ENCODE peak calls at places on chromosomes 12 and 14, in seven cellular contexts. J, A, D, V, P, Y and F are unnamed samples.

GRCh38 chr12:120121766-120122293 is 5.3 kb upstream of the RAB35 start:
- DNase-seq in V (no peak), Y (no peak), J (no peak), A (no peak), D (no peak), P (no peak), F (no peak)

GRCh38 chr12:27822076-27822712 is 42.2 kb upstream of the MANSC4 start:
- DNase-seq in P (peak), J (peak), D (peak), V (no peak), Y (no peak), A (peak), F (peak)

GRCh38 chr12:50690923-50691322 is 73.0 kb upstream of the ATF1 start:
- DNase-seq in V (no peak), P (no peak), Y (no peak), D (peak), A (no peak), J (no peak), F (peak)

GRCh38 chr12:49664591-49665146 is 41.3 kb downstream of the PRPF40B start:
- DNase-seq in A (peak), D (peak), J (peak), Y (no peak), P (no peak), V (no peak), F (no peak)

GRCh38 chr12:10716704-10717315 is 6.3 kb downstream of the YBX3 start:
- DNase-seq in J (peak), D (peak), Y (no peak), V (peak), P (peak), A (peak), F (no peak)

GRCh38 chr14:99513946-99514551 is 32.8 kb downstream of the CCNK start:
- DNase-seq in D (no peak), A (no peak), P (no peak), V (peak), Y (no peak), J (no peak), F (no peak)

GRCh38 chr14:34211732-34212131 is 250.3 kb downstream of the SPTSSA start:
- DNase-seq in V (no peak), D (no peak), Y (no peak), A (peak), J (peak), P (no peak), F (peak)

GRCh38 chr12:116551952-116552749 is 7.0 kb upstream of the MAP1LC3B2 start:
- DNase-seq in J (peak), A (peak), P (no peak), Y (no peak), V (no peak), D (peak), F (no peak)

GRCh38 chr12:92743026-92743425 is 40.2 kb downstream of the PLEKHG7 start:
- DNase-seq in Y (no peak), J (no peak), A (no peak), D (no peak), V (no peak), P (no peak), F (no peak)

GRCh38 chr14:105490318-105490571 is 801 bp upstream of the TEDC1 start:
- DNase-seq in A (no peak), J (no peak), V (no peak), D (no peak), P (no peak), Y (peak), F (no peak)

GRCh38 chr14:100845341-100845740 is 19.4 kb downstream of the MEG3 start:
- DNase-seq in D (no peak), V (peak), A (no peak), P (no peak), Y (no peak), J (no peak), F (no peak)

GRCh38 chr14:29085546-29085945 is 319.0 kb downstream of the FOXG1 start:
- DNase-seq in J (peak), D (peak), Y (no peak), A (peak), P (no peak), V (no peak), F (no peak)
- TF ChIP-seq CTCF in J (peak), D (peak), Y (peak), A (peak), P (peak), V (no peak), F (peak)

GRCh38 chr12:122965851-122966742 is at the start of gene ABCB9:
- DNase-seq in V (peak), D (peak), J (peak), P (peak), A (peak), Y (peak), F (no peak)
- TF ChIP-seq CTCF in V (no peak), D (no peak), J (no peak), P (no peak), A (no peak), Y (no peak), F (no peak)

DNA sequence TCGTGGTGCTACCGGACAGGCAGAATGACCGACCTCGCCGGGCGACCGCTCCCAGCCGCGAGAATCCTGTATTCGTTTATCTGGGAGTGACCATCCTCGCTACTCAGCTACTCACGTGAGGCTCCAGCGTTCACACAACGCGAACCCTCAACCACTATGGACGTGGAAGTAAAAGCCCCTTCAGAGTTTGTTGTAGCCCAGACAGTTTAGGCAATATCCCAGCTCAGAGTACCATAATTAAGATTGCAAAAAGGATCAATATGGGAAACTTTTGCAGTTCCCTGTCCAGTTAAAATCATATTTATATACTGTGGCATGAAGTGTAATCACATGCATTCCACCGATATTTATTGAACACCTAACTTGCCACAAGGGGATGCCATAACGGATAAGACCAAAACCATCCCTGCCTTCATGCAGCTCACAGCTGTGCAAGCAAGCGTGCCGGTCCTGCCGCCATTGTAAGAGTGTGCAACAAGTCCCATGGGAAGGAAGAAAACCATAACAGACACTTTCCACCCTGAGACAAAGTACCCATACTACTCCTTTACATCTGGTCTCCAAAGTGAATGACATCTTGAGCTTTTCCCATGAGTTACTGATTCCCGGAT is 938 bp upstream of the MAX start:
- DNase-seq in P (no peak), D (no peak), A (peak), J (no peak), V (peak), Y (no peak), F (no peak)
- TF ChIP-seq CTCF in P (peak), D (no peak), A (peak), J (peak), V (no peak), Y (no peak), F (no peak)

DNA sequence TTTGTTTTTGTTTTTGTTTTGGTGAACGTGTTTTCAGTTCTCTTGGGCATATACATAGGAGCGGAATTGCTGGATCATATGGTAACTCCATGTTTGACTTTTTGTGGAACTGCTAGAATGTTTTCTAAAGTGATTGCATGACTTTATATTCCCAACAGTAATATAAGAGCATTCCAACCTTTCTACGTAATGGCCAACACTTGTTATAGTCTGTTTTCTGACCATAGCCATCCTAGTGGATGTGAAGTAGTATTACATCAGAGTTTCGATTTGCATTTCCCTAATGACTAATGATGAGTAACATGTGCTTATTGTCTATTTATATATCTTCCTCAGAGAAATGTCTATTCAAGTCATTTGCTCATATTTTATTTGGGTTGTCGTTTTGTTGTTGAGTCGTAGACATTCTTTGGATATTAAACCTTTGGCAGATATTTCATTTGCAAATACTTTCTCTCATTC is 268.7 kb downstream of the AEBP2 start:
- DNase-seq in V (no peak), D (no peak), J (peak), P (no peak), Y (no peak), A (peak), F (no peak)
- TF ChIP-seq CTCF in V (no peak), D (peak), J (no peak), P (peak), Y (no peak), A (peak), F (peak)

GRCh38 chr12:99137124-99137845 is 492.2 kb downstream of the APAF1 start:
- DNase-seq in J (no peak), D (no peak), V (no peak), A (no peak), Y (no peak), P (no peak), F (no peak)
- TF ChIP-seq CTCF in J (no peak), D (no peak), V (no peak), A (no peak), Y (no peak), P (no peak), F (no peak)

GRCh38 chr14:74562515-74563232 is 49.4 kb downstream of the LTBP2 start:
- DNase-seq in V (no peak), Y (peak), J (peak), P (no peak), A (no peak), D (no peak), F (no peak)
- TF ChIP-seq CTCF in V (no peak), Y (no peak), J (no peak), P (no peak), A (no peak), D (no peak), F (no peak)